ENCODE peak calls at places on chromosomes 7 and 10, in four cellular contexts. D, F, X and H are unnamed samples.

GRCh38 chr7:18772567-18772965 is 277.0 kb downstream of the HDAC9 start:
- DNase-seq in D (no peak), X (no peak), F (no peak), H (no peak)

GRCh38 chr10:7133270-7133669 is 277.6 kb downstream of the SFMBT2 start:
- DNase-seq in X (peak; percentile 24), D (no peak), F (no peak), H (no peak)

GRCh38 chr7:38178695-38179344 is 775 bp downstream of the STARD3NL start:
- DNase-seq in F (no peak), X (peak; percentile 62), D (no peak), H (peak; percentile 33)

GRCh38 chr7:125516194-125516593 is 586.6 kb upstream of the POT1 start:
- DNase-seq in F (no peak), X (no peak), D (no peak), H (no peak)

GRCh38 chr10:5968681-5969453 is 8.5 kb downstream of the IL15RA start:
- DNase-seq in X (no peak), F (peak; percentile 55), D (no peak), H (no peak)

GRCh38 chr7:71793251-71793650 is 618.9 kb downstream of the CALN1 start:
- DNase-seq in X (peak; percentile 87), F (no peak), D (no peak), H (no peak)

GRCh38 chr10:16732376-16732775 is 84.8 kb downstream of the RSU1 start:
- DNase-seq in F (no peak), X (peak; percentile 30), D (no peak), H (peak; percentile 61)

GRCh38 chr10:43960981-43961380 is 312.3 kb upstream of the ZNF32 start:
- DNase-seq in F (no peak), X (no peak), D (no peak), H (no peak)

GRCh38 chr7:20399516-20399915 is 68.8 kb downstream of the ITGB8 start:
- DNase-seq in D (no peak), X (peak; percentile 55), F (no peak), H (peak; percentile 15)

GRCh38 chr7:109109558-109109957 is 539.9 kb downstream of the DNAJB9 start:
- DNase-seq in F (no peak), X (no peak), D (no peak), H (no peak)

GRCh38 chr10:86349940-86350630 is 16.5 kb downstream of the GRID1 start:
- DNase-seq in D (peak; percentile 46), F (no peak), X (no peak), H (no peak)

GRCh38 chr10:11715815-11716494 is 26.2 kb upstream of the ECHDC3 start:
- DNase-seq in X (no peak), D (no peak), F (peak; percentile 54), H (no peak)

GRCh38 chr10:30432631-30433285 is 1.2 kb upstream of the MAP3K8 start:
- DNase-seq in D (peak; percentile 82), X (no peak), F (peak; percentile 35), H (peak; percentile 76)

GRCh38 chr7:43645699-43646226 is 62.9 kb downstream of the STK17A start:
- DNase-seq in D (no peak), F (no peak), X (peak; percentile 47), H (no peak)

GRCh38 chr7:43647314-43647691 is 64.4 kb downstream of the STK17A start:
- DNase-seq in F (no peak), D (no peak), X (peak; percentile 97), H (no peak)

GRCh38 chr7:43648725-43649406 is 66.0 kb downstream of the STK17A start:
- DNase-seq in D (no peak), X (peak; percentile 98), F (no peak), H (peak; percentile 71)

GRCh38 chr7:43647772-43648643 is 65.1 kb downstream of the STK17A start:
- DNase-seq in F (peak; percentile 60), X (peak; percentile 100), D (peak; percentile 82), H (peak; percentile 96)

DNA sequence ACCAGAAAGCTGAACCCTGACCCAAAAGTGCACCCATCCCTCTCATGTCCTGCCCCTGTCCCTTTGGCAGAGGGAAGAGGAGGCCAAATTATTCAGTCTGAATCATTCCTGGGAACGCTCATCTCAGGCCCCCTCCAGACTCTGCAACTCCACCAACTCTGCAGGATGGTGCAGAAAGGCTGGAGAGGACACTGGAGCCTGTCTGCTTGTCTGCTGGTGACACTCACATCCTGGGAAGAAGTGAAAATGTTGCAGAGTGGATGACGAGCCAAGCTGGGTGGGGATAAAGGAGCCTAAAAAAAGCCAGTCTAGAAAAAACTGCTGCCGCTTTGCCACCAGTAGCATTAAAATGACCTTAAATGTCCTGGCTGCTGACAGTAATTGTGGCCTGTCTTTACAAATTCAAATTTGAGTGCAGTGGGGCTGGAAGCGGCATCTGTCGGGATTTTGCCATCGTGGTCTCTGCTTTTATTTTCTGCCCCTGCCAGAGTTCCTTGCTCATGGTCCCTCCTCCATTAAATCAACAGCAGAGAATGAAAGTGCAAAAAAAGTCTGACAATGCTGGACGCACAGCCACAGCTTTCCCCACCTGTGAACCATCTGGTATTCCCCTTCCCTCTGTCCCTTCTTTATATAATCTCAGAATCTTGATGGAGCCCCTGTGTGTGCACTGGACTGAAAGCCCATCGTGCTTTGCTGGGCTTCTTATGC is 63.9 kb downstream of the STK17A start:
- DNase-seq in X (peak; percentile 70), D (no peak), F (no peak), H (no peak)
- H3K4me1 ChIP-seq in X (peaks cover 57% of the 10 kb centered on the region), D (peaks cover 38% of the 10 kb centered on the region), F (peaks cover 59% of the 10 kb centered on the region), H (peaks cover 38% of the 10 kb centered on the region)

DNA sequence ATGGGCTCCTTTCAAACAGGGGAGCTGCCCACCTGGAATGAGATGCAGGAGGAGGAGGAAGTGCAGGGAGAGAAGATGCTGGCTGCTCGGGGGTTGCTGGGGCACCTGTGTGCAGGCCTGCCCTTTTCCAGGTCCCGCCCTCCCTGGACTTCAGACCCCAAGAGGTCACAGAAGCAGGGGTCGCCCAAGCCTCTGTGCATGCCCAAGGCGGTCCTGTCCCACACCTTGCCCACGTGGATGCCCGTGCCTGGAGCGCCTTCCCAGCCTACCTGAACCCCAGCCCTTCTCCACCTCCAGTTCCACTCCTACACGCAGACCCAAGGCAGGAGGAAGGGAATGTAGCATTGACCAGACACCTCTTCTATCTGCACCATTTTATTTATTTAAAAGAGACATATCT is 71.3 kb downstream of the SH3PXD2A start:
- DNase-seq in F (no peak), D (peak; percentile 49), X (no peak), H (no peak)
- H3K4me1 ChIP-seq in F (peaks cover 13% of the 10 kb centered on the region), D (no peaks in the 10 kb centered on the region), X (peaks cover 17% of the 10 kb centered on the region), H (peaks cover 37% of the 10 kb centered on the region)

GRCh38 chr7:128833939-128834310 is 3.7 kb downstream of the FLNC start:
- DNase-seq in D (no peak), F (no peak), X (no peak), H (no peak)
- H3K4me1 ChIP-seq in D (no peaks in the 10 kb centered on the region), F (peaks cover 16% of the 10 kb centered on the region), X (peaks cover 18% of the 10 kb centered on the region), H (no peaks in the 10 kb centered on the region)

GRCh38 chr10:22622242-22622806 is 92.1 kb downstream of the PIP4K2A start:
- DNase-seq in D (peak; percentile 65), F (no peak), X (no peak), H (no peak)
- H3K4me1 ChIP-seq in D (peaks cover 50% of the 10 kb centered on the region), F (peaks cover 45% of the 10 kb centered on the region), X (peaks cover 42% of the 10 kb centered on the region), H (peaks cover 30% of the 10 kb centered on the region)

DNA sequence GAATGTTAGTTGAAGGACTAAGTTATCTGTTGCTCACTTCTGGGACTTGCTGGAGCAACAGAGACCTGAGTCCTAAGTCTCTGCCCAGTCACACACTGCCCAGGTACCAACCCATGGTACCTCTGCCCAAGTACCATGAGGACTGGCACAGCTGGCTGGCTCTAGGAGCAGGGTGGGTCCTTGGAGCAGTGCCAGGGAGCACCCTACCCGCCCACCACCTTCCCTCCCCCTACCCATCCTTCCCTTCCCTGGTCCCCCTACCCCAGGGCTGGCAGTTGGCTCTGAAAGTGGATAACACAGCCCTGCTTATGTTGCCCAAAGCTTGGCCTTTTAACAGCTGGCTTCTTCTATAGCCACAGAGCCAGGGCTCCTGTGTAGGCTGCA is 26.4 kb upstream of the PDCD4 start:
- DNase-seq in X (no peak), D (no peak), F (no peak), H (no peak)
- H3K4me1 ChIP-seq in X (no peaks in the 10 kb centered on the region), D (peaks cover 13% of the 10 kb centered on the region), F (peaks cover 96% of the 10 kb centered on the region), H (no peaks in the 10 kb centered on the region)

GRCh38 chr7:32941996-32942782 is 15.1 kb upstream of the FKBP9 start:
- DNase-seq in F (peak; percentile 50), D (peak; percentile 86), X (peak; percentile 58), H (peak; percentile 42)

GRCh38 chr7:32936686-32937085 is 20.6 kb upstream of the FKBP9 start:
- DNase-seq in D (no peak), F (no peak), X (no peak), H (no peak)

GRCh38 chr7:32935558-32935957 is 21.7 kb upstream of the FKBP9 start:
- DNase-seq in F (no peak), D (no peak), X (no peak), H (no peak)

GRCh38 chr7:32941181-32941995 is 15.9 kb upstream of the FKBP9 start:
- DNase-seq in F (no peak), X (no peak), D (no peak), H (peak; percentile 26)

GRCh38 chr7:32937344-32938174 is 19.7 kb upstream of the FKBP9 start:
- DNase-seq in X (peak; percentile 23), D (no peak), F (peak; percentile 45), H (no peak)
- H3K4me1 ChIP-seq in X (peaks cover 8% of the 10 kb centered on the region), D (no peaks in the 10 kb centered on the region), F (peaks cover 28% of the 10 kb centered on the region), H (peaks cover 4% of the 10 kb centered on the region)